ENCODE peak calls at places on chromosomes 2 and 18, in nine cellular contexts. I is psoas muscle; F is GM06990; V is cardiac fibroblast; Y is neural crest cell; N is neural progenitor cell; B is body of pancreas; S is CD8-positive, alpha-beta T cell; A is AG09309. P is an unnamed sample.

GRCh38 chr2:230068658-230069080 is at the start of gene SLC16A14:
- DNase-seq in S (peak; percentile 2), I (no peak), V (peak; percentile 61), F (peak; percentile 61), Y (peak; percentile 4), B (peak; percentile 39), A (no peak), N (peak; percentile 52), P (peak; percentile 53)

GRCh38 chr2:102005989-102006885 is 14.5 kb downstream of the IL1R2 start:
- DNase-seq in I (no peak), A (no peak), V (peak; percentile 81), S (no peak), F (no peak), Y (peak; percentile 45), B (peak; percentile 61), N (peak; percentile 76), P (peak; percentile 78)

GRCh38 chr2:56741601-56742102 is 557.9 kb downstream of the CCDC85A start:
- DNase-seq in V (peak; percentile 88), B (no peak), Y (no peak), A (peak; percentile 74), I (no peak), F (no peak), S (no peak), N (no peak), P (no peak)

GRCh38 chr2:69798466-69798908 is 31.0 kb upstream of the GMCL1 start:
- DNase-seq in S (no peak), I (peak; percentile 17), Y (no peak), N (no peak), B (no peak), A (no peak), F (no peak), V (peak; percentile 33), P (no peak)

GRCh38 chr2:72955188-72956049 is 38.1 kb downstream of the EMX1 start:
- DNase-seq in F (no peak), A (no peak), I (no peak), B (no peak), S (no peak), N (peak; percentile 93), V (no peak), Y (no peak), P (no peak)

GRCh38 chr2:110678457-110679336 is 834 bp upstream of the BUB1 start:
- DNase-seq in S (peak; percentile 13), V (peak; percentile 32), N (peak; percentile 46), Y (peak; percentile 9), B (peak; percentile 14), I (no peak), A (no peak), F (peak; percentile 19), P (peak; percentile 46)

GRCh38 chr2:240572141-240573031 is 4.1 kb downstream of the RNPEPL1 start:
- DNase-seq in I (peak; percentile 10), N (no peak), Y (no peak), B (no peak), V (no peak), S (no peak), A (no peak), F (no peak), P (peak; percentile 48)

GRCh38 chr2:7703048-7703447 is 785.8 kb downstream of the RNF144A start:
- DNase-seq in N (peak; percentile 38), Y (no peak), S (no peak), F (no peak), I (no peak), A (no peak), B (no peak), V (no peak), P (no peak)

GRCh38 chr18:48803951-48804855 is 146.6 kb downstream of the SMAD7 start:
- DNase-seq in S (no peak), A (no peak), V (no peak), F (no peak), I (no peak), Y (no peak), B (no peak), N (no peak), P (peak; percentile 19)

GRCh38 chr2:190482441-190482840 is 52.1 kb downstream of the NEMP2 start:
- DNase-seq in S (no peak), V (peak; percentile 29), B (no peak), F (no peak), I (no peak), A (no peak), Y (no peak), N (no peak), P (no peak)

GRCh38 chr18:10437837-10438236 is 16.6 kb upstream of the APCDD1 start:
- DNase-seq in Y (no peak), S (no peak), N (no peak), F (no peak), V (no peak), B (no peak), A (no peak), I (no peak), P (no peak)

GRCh38 chr2:233857511-233858118 is 3.3 kb upstream of the HJURP start:
- DNase-seq in Y (no peak), I (no peak), S (no peak), N (peak; percentile 35), V (peak; percentile 26), A (no peak), F (no peak), B (peak; percentile 23), P (peak; percentile 74)

GRCh38 chr2:130391058-130391871 is 35.4 kb downstream of the PTPN18 start:
- DNase-seq in I (peak; percentile 80), B (peak; percentile 89), A (no peak), V (peak; percentile 80), S (no peak), F (peak; percentile 81), N (peak; percentile 84), Y (peak; percentile 62), P (peak; percentile 95)

GRCh38 chr2:199405241-199405640 is 52.5 kb downstream of the SATB2 start:
- DNase-seq in A (no peak), Y (no peak), F (no peak), I (no peak), S (no peak), N (peak; percentile 32), V (peak; percentile 21), B (peak; percentile 10), P (no peak)

GRCh38 chr2:205198130-205198505 is 484.2 kb upstream of the NRP2 start:
- DNase-seq in V (peak; percentile 91), Y (no peak), A (peak; percentile 63), F (no peak), S (no peak), B (peak; percentile 8), N (no peak), I (peak; percentile 24), P (no peak)

GRCh38 chr2:205193121-205193520 is 489.2 kb upstream of the NRP2 start:
- DNase-seq in N (no peak), B (no peak), V (no peak), S (no peak), F (no peak), I (no peak), A (no peak), Y (no peak), P (no peak)

GRCh38 chr2:205190528-205190927 is 491.8 kb upstream of the NRP2 start:
- DNase-seq in V (no peak), I (no peak), B (no peak), F (no peak), Y (no peak), S (no peak), A (no peak), N (no peak), P (no peak)

GRCh38 chr2:205197468-205198129 is 484.7 kb upstream of the NRP2 start:
- DNase-seq in N (no peak), B (no peak), A (no peak), I (no peak), V (peak; percentile 45), S (no peak), F (no peak), Y (no peak), P (no peak)

DNA sequence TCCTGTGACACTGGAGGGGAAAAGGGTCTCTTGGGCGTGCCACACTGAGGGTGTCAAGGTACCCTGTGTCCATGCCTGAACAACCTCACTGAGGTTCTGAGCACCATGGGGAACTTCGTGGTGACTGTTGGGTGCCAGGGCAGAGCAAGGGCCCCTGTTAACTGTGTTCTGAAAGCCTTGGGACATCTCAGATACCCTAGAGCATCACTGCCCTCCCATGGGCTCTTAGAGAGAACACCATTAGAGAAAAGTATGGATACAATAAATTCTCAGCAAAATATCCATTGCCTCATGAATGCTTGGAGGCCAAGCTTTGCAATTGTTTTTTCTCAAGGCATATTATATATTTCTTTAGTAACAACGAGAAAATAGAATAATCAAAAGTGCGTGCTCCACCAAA is 488.5 kb upstream of the NRP2 start:
- DNase-seq in A (no peak), Y (no peak), N (no peak), S (no peak), F (no peak), I (no peak), V (no peak), B (no peak), P (no peak)
- TF ChIP-seq CTCF in A (no peak), Y (no peak), N (no peak), S (no peak), F (no peak), I (no peak), V (no peak), B (no peak), P (no peak)

GRCh38 chr2:9770308-9771100 is 72.8 kb upstream of the TAF1B start:
- DNase-seq in Y (peak; percentile 75), A (no peak), F (no peak), V (peak; percentile 85), S (peak; percentile 16), B (peak; percentile 74), I (peak; percentile 73), N (peak; percentile 83), P (peak; percentile 86)

GRCh38 chr2:9767656-9768281 is 75.5 kb upstream of the TAF1B start:
- DNase-seq in S (no peak), B (no peak), Y (no peak), V (no peak), A (no peak), N (no peak), F (no peak), I (no peak), P (no peak)

GRCh38 chr2:9769171-9770005 is 73.9 kb upstream of the TAF1B start:
- DNase-seq in N (peak; percentile 67), V (no peak), B (peak; percentile 58), S (no peak), A (no peak), Y (no peak), F (peak; percentile 60), I (no peak), P (no peak)

GRCh38 chr2:9770006-9770307 is 73.3 kb upstream of the TAF1B start:
- DNase-seq in I (no peak), Y (no peak), A (no peak), S (no peak), F (no peak), B (no peak), N (no peak), V (no peak), P (no peak)

GRCh38 chr2:9768388-9768787 is 74.9 kb upstream of the TAF1B start:
- DNase-seq in B (peak; percentile 87), F (no peak), S (no peak), Y (peak; percentile 50), V (no peak), N (peak; percentile 85), A (no peak), I (no peak), P (peak; percentile 71)
- TF ChIP-seq CTCF in B (peak; percentile 26), F (no peak), S (no peak), Y (peak; percentile 57), V (no peak), N (peak; percentile 71), A (no peak), I (peak; percentile 40), P (no peak)

GRCh38 chr2:31354837-31355236 is 59.7 kb downstream of the XDH start:
- DNase-seq in I (no peak), A (no peak), F (no peak), V (peak; percentile 24), N (no peak), S (no peak), B (no peak), Y (no peak), P (no peak)
- TF ChIP-seq CTCF in I (peak; percentile 10), A (peak; percentile 40), F (peak; percentile 57), V (peak; percentile 56), N (peak; percentile 53), S (no peak), B (no peak), Y (peak; percentile 45), P (no peak)

GRCh38 chr2:237085261-237086221 is at the start of gene COPS8:
- DNase-seq in S (peak; percentile 88), V (peak; percentile 95), N (peak; percentile 97), A (no peak), B (peak; percentile 95), F (peak; percentile 92), I (peak; percentile 97), Y (peak; percentile 88), P (peak; percentile 97)
- TF ChIP-seq CTCF in S (peak; percentile 40), V (peak; percentile 23), N (peak; percentile 36), A (no peak), B (peak; percentile 6), F (peak; percentile 22), I (peak; percentile 31), Y (no peak), P (no peak)